ENCODE peak calls at places on chromosomes 13 and 19, in six cellular contexts. P is heart right ventricle; K is stimulated activated naive CD8-positive, alpha-beta T cell treated with anti-CD3 and anti-CD28 coated beads, Interleukin-15, Interleukin-2, amounts not matched to agents 100 U/mL and 50 U/mL, for 24 hours; H is BE2C; S is RCC 7860; L is activated T-cell treated with anti-CD3 and anti-CD28 coated beads, Interleukin-2, amount 50 U/mL, for 48 hours. G is an unnamed sample.

GRCh38 chr19:18940791-18941627 is at the start of gene HOMER3:
- DNase-seq in P (peak), K (peak), H (peak), S (peak), L (peak), G (peak)

GRCh38 chr19:12331211-12331941 is 2.1 kb downstream of the ZNF563 start:
- DNase-seq in P (no peak), K (peak), H (no peak), S (peak), L (peak), G (peak)

GRCh38 chr19:12155324-12155723 is 1.2 kb downstream of the ZNF625 start:
- DNase-seq in P (no peak), K (no peak), H (no peak), S (no peak), L (no peak), G (no peak)

GRCh38 chr13:40148103-40148502 is 492.6 kb downstream of the COG6 start:
- DNase-seq in P (no peak), K (peak), H (no peak), S (no peak), L (peak), G (no peak)

GRCh38 chr13:90545070-90545840 is 802.2 kb upstream of the MIR17HG start:
- DNase-seq in P (no peak), K (no peak), H (peak), S (no peak), L (no peak), G (no peak)

GRCh38 chr13:87981416-87981815 is 310.2 kb downstream of the SLITRK5 start:
- DNase-seq in P (no peak), K (no peak), H (no peak), S (no peak), L (no peak), G (no peak)

GRCh38 chr19:10454267-10454666 is 33.9 kb downstream of the PDE4A start:
- DNase-seq in P (no peak), K (no peak), H (peak), S (no peak), L (no peak), G (no peak)

GRCh38 chr13:44191504-44192171 is 182.0 kb upstream of the SERP2 start:
- DNase-seq in P (no peak), K (peak), H (peak), S (no peak), L (peak), G (no peak)

GRCh38 chr19:15776991-15777787 is 10.3 kb upstream of the OR10H5 start:
- DNase-seq in P (no peak), K (no peak), H (no peak), S (no peak), L (no peak), G (no peak)

GRCh38 chr13:98848736-98849135 is 96.3 kb upstream of the SLC15A1 start:
- DNase-seq in P (no peak), K (no peak), H (no peak), S (no peak), L (no peak), G (no peak)

GRCh38 chr13:53264751-53265150 is 236.1 kb downstream of the OLFM4 start:
- DNase-seq in P (no peak), K (no peak), H (no peak), S (no peak), L (no peak), G (no peak)

GRCh38 chr19:45825917-45826893 is 11.1 kb upstream of the RSPH6A start:
- DNase-seq in P (no peak), K (no peak), H (no peak), S (no peak), L (no peak), G (no peak)

GRCh38 chr19:15991602-15992001 is 42.8 kb downstream of the OR10H4 start:
- DNase-seq in P (no peak), K (no peak), H (no peak), S (no peak), L (no peak), G (no peak)

GRCh38 chr19:291561-292280 is 518 bp upstream of the PLPP2 start:
- DNase-seq in P (no peak), K (no peak), H (no peak), S (no peak), L (no peak), G (no peak)

GRCh38 chr13:63435668-63436275 is 2020.1 kb upstream of the PCDH20 start:
- DNase-seq in P (no peak), K (no peak), H (no peak), S (peak), L (no peak), G (no peak)

GRCh38 chr19:47471733-47472457 is at the start of gene SLC8A2:
- DNase-seq in P (peak), K (peak), H (peak), S (no peak), L (peak), G (peak)

GRCh38 chr19:49676136-49676689 is 858 bp upstream of the PRMT1 start:
- DNase-seq in P (peak), K (peak), H (peak), S (peak), L (no peak), G (peak)

GRCh38 chr19:33134571-33135041 is 2.7 kb downstream of the WDR88 start:
- DNase-seq in P (no peak), K (peak), H (no peak), S (no peak), L (peak), G (peak)

GRCh38 chr19:34502582-34503545 is 21.3 kb downstream of the WTIP start:
- DNase-seq in P (no peak), K (no peak), H (no peak), S (no peak), L (no peak), G (no peak)

GRCh38 chr13:110699148-110700145 is 6.5 kb downstream of the CARS2 start:
- DNase-seq in P (no peak), K (no peak), H (no peak), S (no peak), L (no peak), G (peak)

GRCh38 chr19:7550987-7551761 is 15.7 kb downstream of the PNPLA6 start:
- DNase-seq in P (peak), K (peak), H (peak), S (no peak), L (peak), G (peak)

GRCh38 chr19:55258476-55258827 is 365 bp downstream of the PPP6R1 start:
- DNase-seq in P (no peak), K (peak), H (no peak), S (no peak), L (no peak), G (peak)

GRCh38 chr13:99288069-99288468 is 19.1 kb downstream of the GPR183 start:
- DNase-seq in P (no peak), K (peak), H (no peak), S (no peak), L (peak), G (no peak)

GRCh38 chr19:39212377-39212742 is 8.3 kb upstream of the SYCN start:
- DNase-seq in P (no peak), K (peak), H (no peak), S (no peak), L (peak), G (peak)

GRCh38 chr13:71005919-71006318 is 861.1 kb downstream of the DACH1 start:
- DNase-seq in P (no peak), K (no peak), H (no peak), S (no peak), L (no peak), G (no peak)

GRCh38 chr13:43057653-43058317 is 34.4 kb downstream of the DNAJC15 start:
- DNase-seq in P (no peak), K (peak), H (no peak), S (no peak), L (no peak), G (no peak)

GRCh38 chr13:40452741-40453665 is 213.4 kb downstream of the FOXO1 start:
- DNase-seq in P (no peak), K (no peak), H (no peak), S (no peak), L (no peak), G (peak)

GRCh38 chr13:72565893-72566292 is 161.5 kb downstream of the MZT1 start:
- DNase-seq in P (no peak), K (no peak), H (peak), S (peak), L (no peak), G (no peak)

G was measured in activated CD8-positive, alpha-beta memory T cell treated with anti-CD3 and anti-CD28 coated beads, Interleukin-2, amount 50 U/mL, for 48 hours.